ENCODE peak calls at places on chromosomes 12 and 14, in five cellular contexts. H is iris pigment epithelial cell; G is frontal cortex; S is psoas muscle; Z is CD8-positive, alpha-beta memory T cell. K is an unnamed sample.

GRCh38 chr12:127893875-127894635 is 372.9 kb upstream of the TMEM132C start:
- DNase-seq in H (no peak), S (no peak), G (no peak), Z (no peak), K (no peak)

GRCh38 chr12:92226036-92226661 is 80.5 kb upstream of the BTG1 start:
- DNase-seq in Z (no peak), S (no peak), H (peak), G (no peak), K (no peak)

GRCh38 chr14:55097894-55098560 is 31.0 kb upstream of the LGALS3 start:
- DNase-seq in G (no peak), H (no peak), S (no peak), Z (no peak), K (no peak)

GRCh38 chr14:87260460-87260859 is 732.5 kb downstream of the GALC start:
- DNase-seq in Z (no peak), H (no peak), S (no peak), G (no peak), K (no peak)

GRCh38 chr14:99517046-99517642 is 35.9 kb downstream of the CCNK start:
- DNase-seq in S (no peak), G (no peak), Z (no peak), H (no peak), K (no peak)

GRCh38 chr14:76218660-76219059 is 66.9 kb downstream of the GPATCH2L start:
- DNase-seq in H (no peak), S (no peak), Z (no peak), G (no peak), K (no peak)

GRCh38 chr12:15038137-15038536 is 65.3 kb downstream of the PDE6H start:
- DNase-seq in S (no peak), Z (no peak), H (no peak), G (no peak), K (no peak)

GRCh38 chr14:94355191-94355794 is 32.2 kb upstream of the SERPINA6 start:
- DNase-seq in Z (no peak), H (peak), S (peak), G (no peak), K (no peak)

GRCh38 chr14:56394826-56395543 is 184.6 kb upstream of the TMEM260 start:
- DNase-seq in Z (no peak), H (no peak), S (no peak), G (no peak), K (no peak)

GRCh38 chr14:60163741-60164140 is 1.5 kb downstream of the DHRS7 start:
- DNase-seq in Z (no peak), H (no peak), S (no peak), G (peak), K (no peak)

GRCh38 chr12:19439059-19440018 is at the start of gene AEBP2:
- DNase-seq in H (peak), Z (peak), G (peak), S (peak), K (peak)

GRCh38 chr12:3795096-3795799 is 42.3 kb upstream of the CRACR2A start:
- DNase-seq in Z (no peak), H (peak), G (no peak), S (no peak), K (no peak)

GRCh38 chr12:52454411-52455201 is 2.7 kb upstream of the KRT6B start:
- DNase-seq in S (no peak), Z (no peak), G (peak), H (no peak), K (no peak)

GRCh38 chr12:51846911-51847829 is 1.3 kb downstream of the FIGNL2 start:
- DNase-seq in G (peak), Z (peak), S (peak), H (no peak), K (peak)

GRCh38 chr14:61511558-61511924 is 183.8 kb upstream of the HIF1A start:
- DNase-seq in G (no peak), H (no peak), Z (peak), S (peak), K (peak)

GRCh38 chr14:59870277-59871165 is at the start of gene RTN1:
- DNase-seq in Z (no peak), S (peak), H (peak), G (peak), K (no peak)